ENCODE peak calls at places on chromosome 18, in six cellular contexts. U is iris pigment epithelial cell; K is neuronal stem cell; B is activated gamma-delta T cell treated with Interleukin-2 at 50 U/mL for 16 hours; N is head of caudate nucleus; R is stimulated activated CD4-positive, alpha-beta T cell treated with anti-CD3 and anti-CD28 coated beads, TNF-alpha, amount 100 ng/mL, for 4 hours. E is an unnamed sample.

GRCh38 chr18:13610517-13610916 is 115.8 kb downstream of the FAM210A start:
- DNase-seq in U (no peak), K (no peak), B (no peak), N (no peak), R (no peak), E (no peak)

GRCh38 chr18:61541673-61542072 is 208.4 kb downstream of the CDH20 start:
- DNase-seq in U (peak; percentile 12), K (no peak), B (no peak), N (no peak), R (no peak), E (no peak)

GRCh38 chr18:25446972-25447371 is 95.0 kb upstream of the ZNF521 start:
- DNase-seq in U (no peak), K (no peak), B (no peak), N (no peak), R (no peak), E (no peak)

GRCh38 chr18:58213445-58213844 is 169.4 kb downstream of the NEDD4L start:
- DNase-seq in U (peak; percentile 93), K (no peak), B (no peak), N (no peak), R (no peak), E (peak; percentile 93)

GRCh38 chr18:28189400-28190239 is 12.7 kb upstream of the CDH2 start:
- DNase-seq in U (peak; percentile 87), K (no peak), B (peak; percentile 11), N (peak; percentile 34), R (no peak), E (peak; percentile 58)

GRCh38 chr18:44683566-44683965 is 2.9 kb downstream of the SETBP1 start:
- DNase-seq in U (no peak), K (no peak), B (no peak), N (no peak), R (no peak), E (no peak)

GRCh38 chr18:11937874-11938478 is 29.9 kb upstream of the MPPE1 start:
- DNase-seq in U (peak; percentile 60), K (peak; percentile 54), B (peak; percentile 75), N (peak; percentile 86), R (peak; percentile 57), E (peak; percentile 83)

GRCh38 chr18:60112369-60112768 is 212.6 kb downstream of the PMAIP1 start:
- DNase-seq in U (no peak), K (no peak), B (no peak), N (no peak), R (no peak), E (no peak)

GRCh38 chr18:26487437-26487836 is 60.9 kb downstream of the KCTD1 start:
- DNase-seq in U (peak; percentile 80), K (no peak), B (no peak), N (no peak), R (no peak), E (no peak)

GRCh38 chr18:61892683-61893303 is at the start of gene RNF152:
- DNase-seq in U (peak; percentile 38), K (peak; percentile 48), B (peak; percentile 13), N (peak; percentile 42), R (peak; percentile 41), E (peak; percentile 66)

GRCh38 chr18:10012526-10012925 is 98.7 kb downstream of the VAPA start:
- DNase-seq in U (no peak), K (no peak), B (no peak), N (no peak), R (no peak), E (no peak)

GRCh38 chr18:66077066-66077465 is 326.3 kb downstream of the CDH7 start:
- DNase-seq in U (no peak), K (no peak), B (no peak), N (no peak), R (no peak), E (peak; percentile 33)

GRCh38 chr18:21741511-21742322 is 1.1 kb downstream of the MIB1 start:
- DNase-seq in U (peak; percentile 11), K (peak; percentile 21), B (no peak), N (peak; percentile 35), R (no peak), E (no peak)

E was measured in astrocyte of the hippocampus.